ENCODE peak calls at places on chromosomes 2 and 18, in nine cellular contexts. K, T, M, J, W, F, U, R and Z are unnamed samples.

GRCh38 chr2:120914839-120915521 is 179.3 kb downstream of the GLI2 start:
- DNase-seq in W (no peak), R (peak; percentile 77), M (no peak), J (peak; percentile 46), F (no peak), K (peak; percentile 43), U (no peak), T (peak; percentile 96), Z (peak; percentile 80)

GRCh38 chr2:178477443-178478099 is 829 bp downstream of the FKBP7 start:
- DNase-seq in K (peak; percentile 21), F (no peak), J (no peak), W (no peak), M (no peak), T (no peak), U (peak; percentile 27), R (no peak), Z (no peak)

GRCh38 chr2:142176941-142177340 is 46.1 kb upstream of the LRP1B start:
- DNase-seq in M (no peak), F (no peak), K (no peak), U (no peak), J (no peak), T (no peak), W (no peak), R (no peak), Z (no peak)

GRCh38 chr2:14996306-14997014 is 363.9 kb downstream of the LRATD1 start:
- DNase-seq in U (no peak), W (no peak), M (no peak), K (no peak), R (no peak), T (no peak), F (no peak), J (no peak), Z (no peak)

GRCh38 chr2:12879649-12880048 is 162.9 kb downstream of the TRIB2 start:
- DNase-seq in R (no peak), K (no peak), J (no peak), U (no peak), M (no peak), T (no peak), W (no peak), F (no peak), Z (no peak)

GRCh38 chr18:47404845-47405244 is 153.4 kb upstream of the SKOR2 start:
- DNase-seq in R (no peak), F (no peak), W (no peak), U (no peak), M (no peak), K (no peak), J (no peak), T (peak; percentile 42), Z (no peak)

GRCh38 chr18:46411862-46412690 is 244.9 kb downstream of the LOXHD1 start:
- DNase-seq in K (no peak), W (peak; percentile 64), J (peak; percentile 31), M (no peak), T (no peak), F (no peak), R (no peak), U (peak; percentile 21), Z (no peak)

GRCh38 chr2:126824663-126825062 is 74.0 kb upstream of the TEX51 start:
- DNase-seq in F (no peak), T (no peak), U (no peak), R (no peak), K (no peak), J (no peak), M (no peak), W (no peak), Z (no peak)

GRCh38 chr2:220198911-220199310 is 571.5 kb downstream of the SLC4A3 start:
- DNase-seq in J (peak; percentile 39), M (no peak), K (no peak), R (no peak), T (no peak), W (no peak), F (no peak), U (no peak), Z (peak; percentile 72)

GRCh38 chr2:152407204-152407721 is 72.3 kb downstream of the FMNL2 start:
- DNase-seq in K (peak; percentile 42), J (no peak), T (peak; percentile 88), M (no peak), U (peak; percentile 43), F (no peak), W (no peak), R (no peak), Z (no peak)

GRCh38 chr2:235494716-235495372 is 1.0 kb downstream of the AGAP1 start:
- DNase-seq in K (no peak), U (peak; percentile 10), J (no peak), W (peak; percentile 17), M (no peak), R (peak; percentile 64), F (no peak), T (no peak), Z (no peak)

GRCh38 chr2:177464549-177464948 is 72.0 kb downstream of the AGPS start:
- DNase-seq in R (no peak), M (no peak), W (no peak), J (no peak), T (no peak), U (no peak), F (no peak), K (no peak), Z (peak; percentile 49)

GRCh38 chr2:239934571-239935171 is 90.5 kb downstream of the NDUFA10 start:
- DNase-seq in K (peak; percentile 49), R (peak; percentile 73), U (peak; percentile 61), M (no peak), J (peak; percentile 18), F (peak; percentile 50), T (peak; percentile 91), W (peak; percentile 21), Z (no peak)

GRCh38 chr2:59462418-59463197 is 1090.8 kb downstream of the BCL11A start:
- DNase-seq in J (no peak), T (no peak), W (no peak), U (no peak), K (peak; percentile 4), M (no peak), R (no peak), F (no peak), Z (no peak)